ENCODE peak calls at places on chromosomes 16 and 17, in four cellular contexts. U, T, H and R are unnamed samples.

GRCh38 chr16:89014611-89015230 is 37.7 kb upstream of the CBFA2T3 start:
- DNase-seq in T (no peak), U (no peak), H (no peak), R (no peak)

GRCh38 chr16:12900599-12901203 is 697 bp upstream of the SHISA9 start:
- DNase-seq in H (no peak), U (no peak), T (no peak), R (no peak)

GRCh38 chr17:73528679-73529078 is 115.6 kb downstream of the SDK2 start:
- DNase-seq in T (no peak), H (no peak), U (no peak), R (no peak)

GRCh38 chr16:57972285-57972684 is 1.4 kb upstream of the CNGB1 start:
- DNase-seq in H (no peak), T (no peak), U (no peak), R (no peak)

GRCh38 chr16:20073203-20074088 is at the start of gene GPR139:
- DNase-seq in T (no peak), H (peak; percentile 24), U (no peak), R (peak; percentile 68)

GRCh38 chr17:75809631-75810111 is 25.1 kb downstream of the UNK start:
- DNase-seq in U (no peak), H (no peak), T (no peak), R (no peak)

GRCh38 chr17:17043668-17044226 is 1.5 kb downstream of the MPRIP start:
- DNase-seq in H (no peak), U (no peak), T (no peak), R (no peak)

GRCh38 chr16:1080801-1081733 is 8.5 kb downstream of the SSTR5 start:
- DNase-seq in U (no peak), T (no peak), H (no peak), R (no peak)

GRCh38 chr17:42775534-42776098 is 2.4 kb downstream of the VPS25 start:
- DNase-seq in H (no peak), U (no peak), T (no peak), R (no peak)